ENCODE peak calls at places on chromosomes 13 and 19, in four cellular contexts. V is NCI-H1092 treated with DMSO at 0.1 percent for 48 hours, O is adrenal gland, Z is body of pancreas. P is an unnamed sample.
A peak's percentile ranks its signal among the peaks of the same experiment; 100 is the strongest.

GRCh38 chr19:6066661-6067646 is 43.3 kb downstream of the RFX2 start:
- DNase-seq in V (peak; percentile 99), O (peak; percentile 79), Z (peak; percentile 99), P (peak; percentile 98)

GRCh38 chr19:40611900-40612698 is 10.9 kb downstream of the LTBP4 start:
- DNase-seq in V (no peak), O (no peak), Z (no peak), P (peak; percentile 55)

GRCh38 chr13:100403675-100404074 is 184.9 kb downstream of the GGACT start:
- DNase-seq in V (no peak), O (no peak), Z (no peak), P (no peak)

GRCh38 chr19:36169084-36169760 is 17.0 kb upstream of the COX7A1 start:
- DNase-seq in V (peak; percentile 42), O (peak; percentile 33), Z (peak; percentile 25), P (peak; percentile 24)

GRCh38 chr19:2149980-2150793 is 1.2 kb downstream of the AP3D1 start:
- DNase-seq in V (no peak), O (peak; percentile 76), Z (peak; percentile 50), P (peak; percentile 46)

GRCh38 chr13:44955421-44955820 is 33.9 kb downstream of the NUFIP1 start:
- DNase-seq in V (no peak), O (no peak), Z (peak; percentile 89), P (peak; percentile 46)

GRCh38 chr19:35395762-35396199 is 24.9 kb downstream of the GPR42 start:
- DNase-seq in V (no peak), O (peak; percentile 90), Z (peak; percentile 90), P (no peak)

GRCh38 chr13:24199016-24199415 is 38.5 kb downstream of the SPATA13 start:
- DNase-seq in V (no peak), O (no peak), Z (no peak), P (peak; percentile 55)

GRCh38 chr19:4233282-4233853 is 4.0 kb downstream of the EBI3 start:
- DNase-seq in V (peak; percentile 14), O (peak; percentile 37), Z (peak; percentile 27), P (peak; percentile 82)

GRCh38 chr13:91185294-91185863 is 162.1 kb upstream of the MIR17HG start:
- DNase-seq in V (peak; percentile 58), O (no peak), Z (no peak), P (no peak)

GRCh38 chr13:23140492-23140891 is 40.3 kb upstream of the SGCG start:
- DNase-seq in V (no peak), O (no peak), Z (no peak), P (no peak)

P was measured in right cardiac atrium.